ENCODE peak calls at places on chromosomes 3 and 15, in nine cellular contexts. One of them, this sample, is unnamed.

GRCh38 chr3:125118600-125118999 is 62.8 kb upstream of the HEG1 start:
- DNase-seq in left lobe of liver: no peak
- DNase-seq in activated T-helper 1 cell treated with anti-CD3 and anti-CD28 coated beads, Interleukin-2, amount 50 U/mL, for 16 hours: no peak
- DNase-seq in erythroblast: no peak
- DNase-seq in T-helper 9 cell: no peak
- DNase-seq in CD4-positive, alpha-beta memory T cell: no peak
- DNase-seq in Peyer's patch: no peak
- DNase-seq in NCI-H2171 treated with DMSO at 0.1 percent for 48 hours: no peak
- DNase-seq in CD4-positive, alpha-beta T cell: no peak
- DNase-seq in this sample: no peak

GRCh38 chr3:52402706-52403270 is 42.1 kb downstream of the SEMA3G start:
- DNase-seq in Peyer's patch: no peak
- DNase-seq in NCI-H2171 treated with DMSO at 0.1 percent for 48 hours: no peak
- DNase-seq in left lobe of liver: no peak
- DNase-seq in CD4-positive, alpha-beta T cell: no peak
- DNase-seq in activated T-helper 1 cell treated with anti-CD3 and anti-CD28 coated beads, Interleukin-2, amount 50 U/mL, for 16 hours: no peak
- DNase-seq in erythroblast: no peak
- DNase-seq in T-helper 9 cell: no peak
- DNase-seq in CD4-positive, alpha-beta memory T cell: no peak
- DNase-seq in this sample: no peak

GRCh38 chr3:173893066-173893465 is 495.5 kb downstream of the NLGN1 start:
- DNase-seq in left lobe of liver: no peak
- DNase-seq in activated T-helper 1 cell treated with anti-CD3 and anti-CD28 coated beads, Interleukin-2, amount 50 U/mL, for 16 hours: no peak
- DNase-seq in NCI-H2171 treated with DMSO at 0.1 percent for 48 hours: no peak
- DNase-seq in CD4-positive, alpha-beta memory T cell: no peak
- DNase-seq in T-helper 9 cell: no peak
- DNase-seq in Peyer's patch: no peak
- DNase-seq in erythroblast: no peak
- DNase-seq in CD4-positive, alpha-beta T cell: no peak
- DNase-seq in this sample: peak; percentile 11

GRCh38 chr15:63340878-63341277 is 40.8 kb downstream of the CA12 start:
- DNase-seq in CD4-positive, alpha-beta T cell: no peak
- DNase-seq in CD4-positive, alpha-beta memory T cell: no peak
- DNase-seq in activated T-helper 1 cell treated with anti-CD3 and anti-CD28 coated beads, Interleukin-2, amount 50 U/mL, for 16 hours: no peak
- DNase-seq in Peyer's patch: no peak
- DNase-seq in erythroblast: no peak
- DNase-seq in T-helper 9 cell: no peak
- DNase-seq in left lobe of liver: no peak
- DNase-seq in NCI-H2171 treated with DMSO at 0.1 percent for 48 hours: no peak
- DNase-seq in this sample: no peak

GRCh38 chr3:86838927-86839326 is 152.0 kb downstream of the VGLL3 start:
- DNase-seq in Peyer's patch: no peak
- DNase-seq in NCI-H2171 treated with DMSO at 0.1 percent for 48 hours: no peak
- DNase-seq in CD4-positive, alpha-beta T cell: no peak
- DNase-seq in activated T-helper 1 cell treated with anti-CD3 and anti-CD28 coated beads, Interleukin-2, amount 50 U/mL, for 16 hours: no peak
- DNase-seq in CD4-positive, alpha-beta memory T cell: no peak
- DNase-seq in T-helper 9 cell: no peak
- DNase-seq in left lobe of liver: no peak
- DNase-seq in erythroblast: no peak
- DNase-seq in this sample: no peak

GRCh38 chr3:120324185-120324584 is 25.0 kb downstream of the LRRC58 start:
- DNase-seq in T-helper 9 cell: no peak
- DNase-seq in activated T-helper 1 cell treated with anti-CD3 and anti-CD28 coated beads, Interleukin-2, amount 50 U/mL, for 16 hours: no peak
- DNase-seq in CD4-positive, alpha-beta memory T cell: no peak
- DNase-seq in left lobe of liver: no peak
- DNase-seq in CD4-positive, alpha-beta T cell: no peak
- DNase-seq in NCI-H2171 treated with DMSO at 0.1 percent for 48 hours: no peak
- DNase-seq in Peyer's patch: no peak
- DNase-seq in erythroblast: peak; percentile 11
- DNase-seq in this sample: no peak

GRCh38 chr3:23806322-23807160 is 786 bp downstream of the UBE2E1 start:
- DNase-seq in NCI-H2171 treated with DMSO at 0.1 percent for 48 hours: peak; percentile 7
- DNase-seq in erythroblast: peak; percentile 44
- DNase-seq in CD4-positive, alpha-beta T cell: peak; percentile 13
- DNase-seq in T-helper 9 cell: peak; percentile 25
- DNase-seq in left lobe of liver: peak; percentile 47
- DNase-seq in Peyer's patch: peak; percentile 46
- DNase-seq in CD4-positive, alpha-beta memory T cell: peak; percentile 15
- DNase-seq in activated T-helper 1 cell treated with anti-CD3 and anti-CD28 coated beads, Interleukin-2, amount 50 U/mL, for 16 hours: peak; percentile 19
- DNase-seq in this sample: no peak

GRCh38 chr3:11212784-11213183 is 58.5 kb downstream of the HRH1 start:
- DNase-seq in left lobe of liver: no peak
- DNase-seq in CD4-positive, alpha-beta memory T cell: no peak
- DNase-seq in CD4-positive, alpha-beta T cell: no peak
- DNase-seq in NCI-H2171 treated with DMSO at 0.1 percent for 48 hours: no peak
- DNase-seq in Peyer's patch: no peak
- DNase-seq in erythroblast: no peak
- DNase-seq in T-helper 9 cell: no peak
- DNase-seq in activated T-helper 1 cell treated with anti-CD3 and anti-CD28 coated beads, Interleukin-2, amount 50 U/mL, for 16 hours: no peak
- DNase-seq in this sample: no peak

GRCh38 chr3:5270656-5271055 is 83.1 kb downstream of the EDEM1 start:
- DNase-seq in NCI-H2171 treated with DMSO at 0.1 percent for 48 hours: no peak
- DNase-seq in left lobe of liver: no peak
- DNase-seq in erythroblast: no peak
- DNase-seq in CD4-positive, alpha-beta memory T cell: no peak
- DNase-seq in activated T-helper 1 cell treated with anti-CD3 and anti-CD28 coated beads, Interleukin-2, amount 50 U/mL, for 16 hours: no peak
- DNase-seq in CD4-positive, alpha-beta T cell: no peak
- DNase-seq in Peyer's patch: no peak
- DNase-seq in T-helper 9 cell: no peak
- DNase-seq in this sample: no peak

GRCh38 chr15:76158815-76159214 is 99.0 kb downstream of the TMEM266 start:
- DNase-seq in left lobe of liver: no peak
- DNase-seq in Peyer's patch: no peak
- DNase-seq in CD4-positive, alpha-beta memory T cell: no peak
- DNase-seq in activated T-helper 1 cell treated with anti-CD3 and anti-CD28 coated beads, Interleukin-2, amount 50 U/mL, for 16 hours: no peak
- DNase-seq in erythroblast: no peak
- DNase-seq in T-helper 9 cell: no peak
- DNase-seq in CD4-positive, alpha-beta T cell: no peak
- DNase-seq in NCI-H2171 treated with DMSO at 0.1 percent for 48 hours: no peak
- DNase-seq in this sample: no peak

GRCh38 chr3:171712168-171712938 is 97.9 kb downstream of the PLD1 start:
- DNase-seq in CD4-positive, alpha-beta T cell: no peak
- DNase-seq in Peyer's patch: no peak
- DNase-seq in CD4-positive, alpha-beta memory T cell: no peak
- DNase-seq in activated T-helper 1 cell treated with anti-CD3 and anti-CD28 coated beads, Interleukin-2, amount 50 U/mL, for 16 hours: no peak
- DNase-seq in left lobe of liver: no peak
- DNase-seq in T-helper 9 cell: no peak
- DNase-seq in erythroblast: no peak
- DNase-seq in NCI-H2171 treated with DMSO at 0.1 percent for 48 hours: no peak
- DNase-seq in this sample: no peak

GRCh38 chr15:43469867-43470266 is 23.1 kb downstream of the TP53BP1 start:
- DNase-seq in erythroblast: peak; percentile 24
- DNase-seq in activated T-helper 1 cell treated with anti-CD3 and anti-CD28 coated beads, Interleukin-2, amount 50 U/mL, for 16 hours: no peak
- DNase-seq in left lobe of liver: no peak
- DNase-seq in T-helper 9 cell: no peak
- DNase-seq in NCI-H2171 treated with DMSO at 0.1 percent for 48 hours: no peak
- DNase-seq in CD4-positive, alpha-beta memory T cell: no peak
- DNase-seq in CD4-positive, alpha-beta T cell: no peak
- DNase-seq in Peyer's patch: no peak
- DNase-seq in this sample: no peak

GRCh38 chr3:64293121-64293520 is 67.9 kb upstream of the PRICKLE2 start:
- DNase-seq in T-helper 9 cell: no peak
- DNase-seq in NCI-H2171 treated with DMSO at 0.1 percent for 48 hours: no peak
- DNase-seq in left lobe of liver: no peak
- DNase-seq in CD4-positive, alpha-beta T cell: no peak
- DNase-seq in CD4-positive, alpha-beta memory T cell: no peak
- DNase-seq in Peyer's patch: no peak
- DNase-seq in erythroblast: no peak
- DNase-seq in activated T-helper 1 cell treated with anti-CD3 and anti-CD28 coated beads, Interleukin-2, amount 50 U/mL, for 16 hours: no peak
- DNase-seq in this sample: no peak

GRCh38 chr15:50166216-50166615 is 15.8 kb upstream of the SLC27A2 start:
- DNase-seq in Peyer's patch: no peak
- DNase-seq in NCI-H2171 treated with DMSO at 0.1 percent for 48 hours: no peak
- DNase-seq in erythroblast: no peak
- DNase-seq in CD4-positive, alpha-beta memory T cell: no peak
- DNase-seq in left lobe of liver: no peak
- DNase-seq in T-helper 9 cell: no peak
- DNase-seq in CD4-positive, alpha-beta T cell: no peak
- DNase-seq in activated T-helper 1 cell treated with anti-CD3 and anti-CD28 coated beads, Interleukin-2, amount 50 U/mL, for 16 hours: no peak
- DNase-seq in this sample: peak; percentile 39

GRCh38 chr3:3053974-3054373 is 56.2 kb downstream of the IL5RA start:
- DNase-seq in Peyer's patch: no peak
- DNase-seq in T-helper 9 cell: no peak
- DNase-seq in CD4-positive, alpha-beta memory T cell: no peak
- DNase-seq in left lobe of liver: no peak
- DNase-seq in CD4-positive, alpha-beta T cell: no peak
- DNase-seq in NCI-H2171 treated with DMSO at 0.1 percent for 48 hours: no peak
- DNase-seq in activated T-helper 1 cell treated with anti-CD3 and anti-CD28 coated beads, Interleukin-2, amount 50 U/mL, for 16 hours: no peak
- DNase-seq in erythroblast: no peak
- DNase-seq in this sample: no peak

GRCh38 chr15:67563961-67564570 is 21.6 kb downstream of the MAP2K5 start:
- DNase-seq in left lobe of liver: no peak
- DNase-seq in erythroblast: no peak
- DNase-seq in CD4-positive, alpha-beta T cell: no peak
- DNase-seq in NCI-H2171 treated with DMSO at 0.1 percent for 48 hours: no peak
- DNase-seq in Peyer's patch: no peak
- DNase-seq in activated T-helper 1 cell treated with anti-CD3 and anti-CD28 coated beads, Interleukin-2, amount 50 U/mL, for 16 hours: no peak
- DNase-seq in CD4-positive, alpha-beta memory T cell: no peak
- DNase-seq in T-helper 9 cell: no peak
- DNase-seq in this sample: no peak

GRCh38 chr3:181333394-181333793 is 343.9 kb upstream of the DNAJC19 start:
- DNase-seq in T-helper 9 cell: no peak
- DNase-seq in activated T-helper 1 cell treated with anti-CD3 and anti-CD28 coated beads, Interleukin-2, amount 50 U/mL, for 16 hours: no peak
- DNase-seq in Peyer's patch: no peak
- DNase-seq in CD4-positive, alpha-beta T cell: no peak
- DNase-seq in CD4-positive, alpha-beta memory T cell: no peak
- DNase-seq in left lobe of liver: no peak
- DNase-seq in NCI-H2171 treated with DMSO at 0.1 percent for 48 hours: no peak
- DNase-seq in erythroblast: no peak
- DNase-seq in this sample: no peak

GRCh38 chr15:80526556-80527340 is 122.6 kb downstream of the ARNT2 start:
- DNase-seq in activated T-helper 1 cell treated with anti-CD3 and anti-CD28 coated beads, Interleukin-2, amount 50 U/mL, for 16 hours: no peak
- DNase-seq in T-helper 9 cell: no peak
- DNase-seq in CD4-positive, alpha-beta memory T cell: no peak
- DNase-seq in NCI-H2171 treated with DMSO at 0.1 percent for 48 hours: no peak
- DNase-seq in Peyer's patch: no peak
- DNase-seq in erythroblast: no peak
- DNase-seq in left lobe of liver: no peak
- DNase-seq in CD4-positive, alpha-beta T cell: no peak
- DNase-seq in this sample: peak; percentile 91

GRCh38 chr3:180478695-180479094 is 123.3 kb upstream of the TTC14 start:
- DNase-seq in erythroblast: no peak
- DNase-seq in activated T-helper 1 cell treated with anti-CD3 and anti-CD28 coated beads, Interleukin-2, amount 50 U/mL, for 16 hours: no peak
- DNase-seq in left lobe of liver: no peak
- DNase-seq in Peyer's patch: no peak
- DNase-seq in NCI-H2171 treated with DMSO at 0.1 percent for 48 hours: peak; percentile 5
- DNase-seq in CD4-positive, alpha-beta memory T cell: no peak
- DNase-seq in CD4-positive, alpha-beta T cell: no peak
- DNase-seq in T-helper 9 cell: no peak
- DNase-seq in this sample: no peak

GRCh38 chr3:37671926-37672325 is 189.8 kb upstream of the CTDSPL start:
- DNase-seq in Peyer's patch: no peak
- DNase-seq in CD4-positive, alpha-beta memory T cell: no peak
- DNase-seq in NCI-H2171 treated with DMSO at 0.1 percent for 48 hours: no peak
- DNase-seq in T-helper 9 cell: no peak
- DNase-seq in erythroblast: no peak
- DNase-seq in left lobe of liver: peak; percentile 62
- DNase-seq in CD4-positive, alpha-beta T cell: no peak
- DNase-seq in activated T-helper 1 cell treated with anti-CD3 and anti-CD28 coated beads, Interleukin-2, amount 50 U/mL, for 16 hours: no peak
- DNase-seq in this sample: no peak

GRCh38 chr3:72123908-72124441 is 339.0 kb upstream of the PROK2 start:
- DNase-seq in Peyer's patch: no peak
- DNase-seq in NCI-H2171 treated with DMSO at 0.1 percent for 48 hours: no peak
- DNase-seq in CD4-positive, alpha-beta T cell: no peak
- DNase-seq in left lobe of liver: peak; percentile 89
- DNase-seq in T-helper 9 cell: no peak
- DNase-seq in CD4-positive, alpha-beta memory T cell: no peak
- DNase-seq in erythroblast: peak; percentile 35
- DNase-seq in activated T-helper 1 cell treated with anti-CD3 and anti-CD28 coated beads, Interleukin-2, amount 50 U/mL, for 16 hours: no peak
- DNase-seq in this sample: peak; percentile 59

GRCh38 chr3:116127464-116127863 is 317.8 kb downstream of the LSAMP start:
- DNase-seq in NCI-H2171 treated with DMSO at 0.1 percent for 48 hours: no peak
- DNase-seq in erythroblast: no peak
- DNase-seq in CD4-positive, alpha-beta T cell: no peak
- DNase-seq in CD4-positive, alpha-beta memory T cell: no peak
- DNase-seq in left lobe of liver: no peak
- DNase-seq in Peyer's patch: no peak
- DNase-seq in T-helper 9 cell: no peak
- DNase-seq in activated T-helper 1 cell treated with anti-CD3 and anti-CD28 coated beads, Interleukin-2, amount 50 U/mL, for 16 hours: no peak
- DNase-seq in this sample: no peak

GRCh38 chr3:73101916-73102315 is 40.5 kb downstream of the EBLN2 start:
- DNase-seq in CD4-positive, alpha-beta T cell: no peak
- DNase-seq in NCI-H2171 treated with DMSO at 0.1 percent for 48 hours: no peak
- DNase-seq in left lobe of liver: no peak
- DNase-seq in CD4-positive, alpha-beta memory T cell: no peak
- DNase-seq in erythroblast: no peak
- DNase-seq in Peyer's patch: no peak
- DNase-seq in activated T-helper 1 cell treated with anti-CD3 and anti-CD28 coated beads, Interleukin-2, amount 50 U/mL, for 16 hours: no peak
- DNase-seq in T-helper 9 cell: no peak
- DNase-seq in this sample: no peak

GRCh38 chr3:58633157-58633865 is 33.3 kb downstream of the FAM3D start:
- DNase-seq in T-helper 9 cell: no peak
- DNase-seq in Peyer's patch: no peak
- DNase-seq in activated T-helper 1 cell treated with anti-CD3 and anti-CD28 coated beads, Interleukin-2, amount 50 U/mL, for 16 hours: no peak
- DNase-seq in left lobe of liver: no peak
- DNase-seq in erythroblast: no peak
- DNase-seq in NCI-H2171 treated with DMSO at 0.1 percent for 48 hours: peak; percentile 13
- DNase-seq in CD4-positive, alpha-beta T cell: no peak
- DNase-seq in CD4-positive, alpha-beta memory T cell: no peak
- DNase-seq in this sample: no peak

GRCh38 chr15:57457726-57458125 is 81.4 kb downstream of the CGNL1 start:
- DNase-seq in activated T-helper 1 cell treated with anti-CD3 and anti-CD28 coated beads, Interleukin-2, amount 50 U/mL, for 16 hours: no peak
- DNase-seq in erythroblast: no peak
- DNase-seq in T-helper 9 cell: no peak
- DNase-seq in NCI-H2171 treated with DMSO at 0.1 percent for 48 hours: no peak
- DNase-seq in Peyer's patch: no peak
- DNase-seq in left lobe of liver: no peak
- DNase-seq in CD4-positive, alpha-beta T cell: no peak
- DNase-seq in CD4-positive, alpha-beta memory T cell: no peak
- DNase-seq in this sample: no peak

GRCh38 chr15:59862191-59863155 is 141.6 kb upstream of the FOXB1 start:
- DNase-seq in Peyer's patch: no peak
- DNase-seq in CD4-positive, alpha-beta memory T cell: no peak
- DNase-seq in NCI-H2171 treated with DMSO at 0.1 percent for 48 hours: no peak
- DNase-seq in T-helper 9 cell: no peak
- DNase-seq in CD4-positive, alpha-beta T cell: no peak
- DNase-seq in left lobe of liver: no peak
- DNase-seq in erythroblast: no peak
- DNase-seq in activated T-helper 1 cell treated with anti-CD3 and anti-CD28 coated beads, Interleukin-2, amount 50 U/mL, for 16 hours: no peak
- DNase-seq in this sample: no peak

GRCh38 chr15:42595641-42596240 is 20.3 kb downstream of the STARD9 start:
- DNase-seq in NCI-H2171 treated with DMSO at 0.1 percent for 48 hours: no peak
- DNase-seq in CD4-positive, alpha-beta memory T cell: no peak
- DNase-seq in CD4-positive, alpha-beta T cell: no peak
- DNase-seq in T-helper 9 cell: no peak
- DNase-seq in erythroblast: no peak
- DNase-seq in left lobe of liver: no peak
- DNase-seq in Peyer's patch: no peak
- DNase-seq in activated T-helper 1 cell treated with anti-CD3 and anti-CD28 coated beads, Interleukin-2, amount 50 U/mL, for 16 hours: no peak
- DNase-seq in this sample: no peak

GRCh38 chr3:155676252-155676981 is 68.5 kb downstream of the PLCH1 start:
- DNase-seq in CD4-positive, alpha-beta memory T cell: no peak
- DNase-seq in CD4-positive, alpha-beta T cell: no peak
- DNase-seq in NCI-H2171 treated with DMSO at 0.1 percent for 48 hours: no peak
- DNase-seq in T-helper 9 cell: no peak
- DNase-seq in activated T-helper 1 cell treated with anti-CD3 and anti-CD28 coated beads, Interleukin-2, amount 50 U/mL, for 16 hours: no peak
- DNase-seq in left lobe of liver: no peak
- DNase-seq in erythroblast: no peak
- DNase-seq in Peyer's patch: no peak
- DNase-seq in this sample: peak; percentile 62

GRCh38 chr3:74106882-74107281 is 482.1 kb upstream of the PDZRN3 start:
- DNase-seq in CD4-positive, alpha-beta T cell: no peak
- DNase-seq in Peyer's patch: no peak
- DNase-seq in erythroblast: no peak
- DNase-seq in NCI-H2171 treated with DMSO at 0.1 percent for 48 hours: no peak
- DNase-seq in activated T-helper 1 cell treated with anti-CD3 and anti-CD28 coated beads, Interleukin-2, amount 50 U/mL, for 16 hours: no peak
- DNase-seq in T-helper 9 cell: no peak
- DNase-seq in left lobe of liver: no peak
- DNase-seq in CD4-positive, alpha-beta memory T cell: no peak
- DNase-seq in this sample: peak; percentile 34

GRCh38 chr15:27808182-27808581 is 290.9 kb downstream of the OCA2 start:
- DNase-seq in T-helper 9 cell: no peak
- DNase-seq in activated T-helper 1 cell treated with anti-CD3 and anti-CD28 coated beads, Interleukin-2, amount 50 U/mL, for 16 hours: no peak
- DNase-seq in NCI-H2171 treated with DMSO at 0.1 percent for 48 hours: no peak
- DNase-seq in CD4-positive, alpha-beta T cell: no peak
- DNase-seq in Peyer's patch: no peak
- DNase-seq in erythroblast: no peak
- DNase-seq in left lobe of liver: no peak
- DNase-seq in CD4-positive, alpha-beta memory T cell: no peak
- DNase-seq in this sample: no peak

GRCh38 chr3:72065236-72065635 is 280.3 kb upstream of the PROK2 start:
- DNase-seq in left lobe of liver: no peak
- DNase-seq in erythroblast: no peak
- DNase-seq in Peyer's patch: no peak
- DNase-seq in T-helper 9 cell: no peak
- DNase-seq in CD4-positive, alpha-beta T cell: no peak
- DNase-seq in activated T-helper 1 cell treated with anti-CD3 and anti-CD28 coated beads, Interleukin-2, amount 50 U/mL, for 16 hours: no peak
- DNase-seq in NCI-H2171 treated with DMSO at 0.1 percent for 48 hours: no peak
- DNase-seq in CD4-positive, alpha-beta memory T cell: no peak
- DNase-seq in this sample: no peak

This sample was measured in fibroblast of gingiva.